ENCODE peak calls at places on chromosomes 5 and 9, in six cellular contexts. Z is IMR-90, G is neuronal stem cell, M is H9, T is mesenchymal stem cell, J is mesendoderm. L is an unnamed sample.

GRCh38 chr5:39225405-39226099 is 6.2 kb upstream of the FYB1 start:
- DNase-seq in Z (no peak), G (no peak), M (no peak), T (no peak), J (no peak), L (no peak)

GRCh38 chr9:72980600-72981265 is 27.9 kb upstream of the ALDH1A1 start:
- DNase-seq in Z (no peak), G (no peak), M (no peak), T (no peak), J (no peak), L (no peak)

GRCh38 chr9:38359689-38360385 is 32.7 kb upstream of the ALDH1B1 start:
- DNase-seq in Z (no peak), G (no peak), M (no peak), T (peak), J (no peak), L (no peak)

GRCh38 chr9:137694236-137694959 is 75.6 kb downstream of the EHMT1 start:
- DNase-seq in Z (no peak), G (no peak), M (peak), T (no peak), J (no peak), L (no peak)

GRCh38 chr5:143312822-143313221 is 90.7 kb downstream of the NR3C1 start:
- DNase-seq in Z (no peak), G (no peak), M (no peak), T (no peak), J (no peak), L (no peak)

GRCh38 chr5:157956271-157956885 is 97.4 kb upstream of the CLINT1 start:
- DNase-seq in Z (no peak), G (no peak), M (no peak), T (peak), J (no peak), L (no peak)

GRCh38 chr5:59709833-59710232 is 183.7 kb downstream of the PDE4D start:
- DNase-seq in Z (peak), G (no peak), M (no peak), T (peak), J (peak), L (no peak)

GRCh38 chr9:8835291-8835690 is 1035.7 kb upstream of the DMAC1 start:
- DNase-seq in Z (no peak), G (no peak), M (no peak), T (no peak), J (no peak), L (no peak)

GRCh38 chr5:143003328-143003636 is 233.1 kb downstream of the ARHGAP26 start:
- DNase-seq in Z (no peak), G (no peak), M (no peak), T (no peak), J (no peak), L (no peak)

GRCh38 chr9:122370303-122370702 is 521 bp upstream of the PTGS1 start:
- DNase-seq in Z (no peak), G (no peak), M (no peak), T (no peak), J (no peak), L (no peak)

GRCh38 chr5:81247441-81247972 is 14.4 kb downstream of the CKMT2 start:
- DNase-seq in Z (peak), G (peak), M (no peak), T (peak), J (peak), L (no peak)

GRCh38 chr9:78778843-78779486 is 482.0 kb downstream of the PSAT1 start:
- DNase-seq in Z (no peak), G (no peak), M (no peak), T (no peak), J (peak), L (no peak)

GRCh38 chr5:179293276-179293675 is 52.0 kb downstream of the ADAMTS2 start:
- DNase-seq in Z (no peak), G (no peak), M (no peak), T (peak), J (no peak), L (no peak)

GRCh38 chr9:125621170-125621569 is 85.8 kb downstream of the MAPKAP1 start:
- DNase-seq in Z (no peak), G (no peak), M (no peak), T (no peak), J (no peak), L (no peak)

GRCh38 chr9:25830381-25830780 is 152.1 kb upstream of the TUSC1 start:
- DNase-seq in Z (no peak), G (no peak), M (no peak), T (no peak), J (no peak), L (no peak)

GRCh38 chr5:177591690-177592009 is 353 bp upstream of the TMED9 start:
- DNase-seq in Z (no peak), G (no peak), M (no peak), T (no peak), J (no peak), L (no peak)

GRCh38 chr9:115986508-115986907 is 167.1 kb upstream of the PAPPA start:
- DNase-seq in Z (no peak), G (no peak), M (no peak), T (peak), J (no peak), L (no peak)
- H2BK15ac ChIP-seq in Z (peak), G (no peak), M (no peak), T (no peak), J (no peak), L (no peak)

GRCh38 chr9:118321823-118322222 is 617.6 kb downstream of the TLR4 start:
- DNase-seq in Z (no peak), G (no peak), M (no peak), T (no peak), J (no peak), L (no peak)

GRCh38 chr9:118316831-118317230 is 612.6 kb downstream of the TLR4 start:
- DNase-seq in Z (no peak), G (no peak), M (no peak), T (no peak), J (no peak), L (no peak)

DNA sequence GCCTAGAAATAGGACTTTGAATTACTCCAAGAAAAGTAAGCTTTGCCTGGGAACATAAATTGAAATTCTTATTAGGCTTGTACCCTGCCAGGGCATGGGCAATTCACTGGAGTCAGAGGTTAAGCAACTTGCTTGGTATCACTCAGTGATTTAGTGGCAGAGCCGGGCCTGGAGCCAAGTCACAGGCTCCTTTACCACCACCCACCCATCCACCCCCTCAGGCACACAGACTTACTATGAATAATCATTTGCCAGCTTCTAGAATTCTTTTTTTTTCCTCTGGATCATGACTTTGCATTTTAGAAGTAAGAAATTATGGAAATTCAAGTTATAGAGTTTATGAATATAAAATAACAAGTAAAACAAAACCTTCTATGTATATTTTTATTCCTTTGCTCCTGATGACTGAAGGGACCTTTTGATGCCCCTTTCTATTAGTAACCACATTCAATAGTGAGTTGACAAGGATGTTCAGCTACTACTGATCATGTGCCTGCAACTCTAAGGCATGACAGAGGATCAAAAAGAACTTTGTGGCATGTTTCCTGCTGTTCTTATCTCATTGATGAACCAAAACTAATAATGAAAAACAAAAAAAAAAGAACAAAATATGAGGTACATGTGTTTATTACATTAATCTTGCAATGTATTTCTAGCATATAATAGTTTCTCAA is 614.7 kb downstream of the TLR4 start:
- DNase-seq in Z (no peak), G (no peak), M (no peak), T (no peak), J (no peak), L (no peak)
- H2BK15ac ChIP-seq in Z (no peak), G (no peak), M (no peak), T (no peak), J (no peak), L (no peak)

DNA sequence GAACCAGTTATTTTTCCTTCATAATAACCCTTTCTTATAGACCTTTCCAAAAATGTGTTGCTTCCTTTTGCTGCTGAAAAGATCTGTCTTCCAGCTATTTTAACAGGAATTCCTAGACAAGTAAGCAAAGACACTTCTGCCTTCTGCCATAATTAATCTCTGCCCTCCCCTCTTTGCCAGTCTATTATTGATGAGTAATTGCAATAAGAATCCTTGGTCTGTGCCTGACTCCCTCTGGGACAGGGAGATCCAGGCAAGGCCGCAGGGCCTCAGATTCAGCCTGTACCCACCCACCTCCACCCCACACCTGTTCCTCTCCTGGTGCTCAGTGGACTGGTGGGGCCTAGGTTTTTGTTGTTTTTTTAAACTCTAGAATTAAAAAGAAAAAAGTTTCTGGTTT is 8.3 kb downstream of the FOXD1 start:
- DNase-seq in Z (no peak), G (no peak), M (no peak), T (no peak), J (no peak), L (no peak)
- H2BK15ac ChIP-seq in Z (no peak), G (no peak), M (no peak), T (no peak), J (no peak), L (no peak)

GRCh38 chr5:173443971-173444370 is 115.8 kb upstream of the STC2 start:
- DNase-seq in Z (no peak), G (no peak), M (no peak), T (no peak), J (no peak), L (no peak)
- H2BK15ac ChIP-seq in Z (peak), G (no peak), M (no peak), T (no peak), J (no peak), L (no peak)

GRCh38 chr5:72815580-72816296 is 723 bp upstream of the TNPO1 start:
- DNase-seq in Z (no peak), G (no peak), M (no peak), T (no peak), J (no peak), L (no peak)
- H2BK15ac ChIP-seq in Z (peak), G (no peak), M (no peak), T (peak), J (no peak), L (no peak)

GRCh38 chr5:74540582-74540981 is 99.9 kb downstream of the ENC1 start:
- DNase-seq in Z (no peak), G (no peak), M (no peak), T (peak), J (peak), L (no peak)
- H2BK15ac ChIP-seq in Z (peak), G (no peak), M (no peak), T (peak), J (no peak), L (no peak)

DNA sequence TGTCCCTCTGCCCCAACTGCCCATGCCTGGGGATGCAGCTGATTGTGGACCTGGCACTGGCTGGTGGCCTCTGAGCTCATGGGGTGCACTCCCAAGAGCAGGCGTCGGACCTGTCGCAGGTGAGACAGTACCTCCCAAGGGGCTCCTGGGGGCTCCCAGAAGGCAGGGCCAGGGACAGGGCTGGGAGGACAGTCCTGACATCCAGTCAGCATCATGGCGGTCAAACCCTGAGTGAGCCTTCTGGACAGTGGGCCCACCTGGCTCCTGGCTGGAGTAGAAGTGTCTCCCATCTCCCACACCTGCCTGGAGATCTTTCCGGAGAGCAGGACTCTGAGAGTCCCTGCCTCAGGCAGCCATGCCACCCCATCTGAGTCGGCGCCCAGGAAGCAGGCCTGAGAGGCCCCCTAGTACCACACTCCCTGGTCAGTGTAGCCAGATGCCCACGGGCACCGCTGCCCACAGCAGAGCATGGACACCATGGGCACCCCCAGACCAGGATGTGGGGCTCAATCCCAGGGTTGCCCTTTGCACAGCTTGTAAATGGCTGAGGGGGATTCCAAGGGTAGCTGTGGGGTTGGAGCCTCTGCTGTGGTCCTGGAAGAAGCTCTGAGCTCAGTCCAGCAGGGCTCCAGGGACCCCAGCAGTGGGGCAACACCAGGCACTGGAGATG is 6.6 kb downstream of the LCN9 start:
- DNase-seq in Z (no peak), G (no peak), M (no peak), T (no peak), J (no peak), L (no peak)
- H2BK15ac ChIP-seq in Z (no peak), G (peak), M (no peak), T (no peak), J (no peak), L (no peak)

DNA sequence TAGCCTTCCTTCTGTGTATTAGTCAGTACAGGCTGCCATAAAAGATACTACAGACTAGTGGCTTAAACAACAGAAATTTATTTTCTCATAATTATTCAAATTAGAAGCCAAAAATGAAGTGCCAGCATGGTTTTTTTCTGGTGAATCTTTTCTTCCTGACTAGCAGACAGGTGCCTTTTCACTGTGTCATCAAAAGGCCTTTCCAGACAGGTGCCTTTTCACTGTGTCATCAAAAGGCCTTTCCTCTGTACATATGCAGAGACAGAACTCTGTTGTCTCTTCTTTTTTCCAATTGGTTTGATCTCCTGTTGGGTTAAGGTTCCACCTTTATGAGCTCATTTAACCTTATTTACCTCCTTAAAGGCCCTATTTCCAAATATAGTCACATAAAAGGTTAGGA is 599.9 kb downstream of the ISL1 start:
- DNase-seq in Z (no peak), G (no peak), M (no peak), T (no peak), J (no peak), L (no peak)
- H2BK15ac ChIP-seq in Z (no peak), G (no peak), M (no peak), T (no peak), J (no peak), L (no peak)

L was measured in H1.